ENCODE peak calls at places on chromosomes 5 and 9, in ten cellular contexts. R is DND-41; T is GM23338; H is thoracic aorta; E is mammary epithelial cell; V is small intestine; Z is effector memory CD4-positive, alpha-beta T cell; U is A549; F is heart right ventricle; G is suprapubic skin. A is an unnamed sample.

GRCh38 chr9:16824545-16825041 is 45.9 kb downstream of the BNC2 start:
- DNase-seq in R (no peak), T (peak; percentile 48), H (no peak), E (peak; percentile 77), V (no peak), Z (no peak), U (peak; percentile 51), F (no peak), G (no peak), A (peak; percentile 55)

GRCh38 chr9:133934512-133935221 is 57.5 kb downstream of the VAV2 start:
- DNase-seq in R (no peak), T (no peak), H (no peak), E (no peak), V (no peak), Z (no peak), U (no peak), F (peak; percentile 35), G (no peak), A (peak; percentile 80)

GRCh38 chr9:68507098-68507795 is 33.4 kb downstream of the TMEM252 start:
- DNase-seq in R (no peak), T (peak; percentile 32), H (no peak), E (peak; percentile 6), V (peak; percentile 29), Z (no peak), U (peak; percentile 17), F (no peak), G (no peak), A (no peak)

GRCh38 chr5:22889714-22890113 is 36.6 kb upstream of the CDH12 start:
- DNase-seq in R (no peak), T (peak; percentile 12), H (no peak), E (no peak), V (no peak), Z (no peak), U (no peak), F (no peak), G (no peak), A (peak; percentile 47)

GRCh38 chr9:106859957-106860715 is 2.8 kb upstream of the ZNF462 start:
- DNase-seq in R (no peak), T (peak; percentile 90), H (no peak), E (peak; percentile 79), V (peak; percentile 43), Z (no peak), U (peak; percentile 48), F (peak; percentile 31), G (peak; percentile 84), A (peak; percentile 43)

GRCh38 chr9:74771672-74772071 is 116.0 kb downstream of the TRPM6 start:
- DNase-seq in R (no peak), T (no peak), H (no peak), E (no peak), V (no peak), Z (no peak), U (no peak), F (no peak), G (no peak), A (no peak)

GRCh38 chr9:4865685-4866084 is 72.9 kb downstream of the RCL1 start:
- DNase-seq in R (no peak), T (no peak), H (no peak), E (no peak), V (no peak), Z (no peak), U (no peak), F (no peak), G (no peak), A (no peak)

GRCh38 chr9:124818431-124819281 is 34.6 kb upstream of the WDR38 start:
- DNase-seq in R (peak; percentile 72), T (peak; percentile 75), H (no peak), E (peak; percentile 96), V (peak; percentile 59), Z (no peak), U (peak; percentile 67), F (no peak), G (no peak), A (no peak)

GRCh38 chr5:116970318-116970717 is 395.7 kb upstream of the SEMA6A start:
- DNase-seq in R (no peak), T (no peak), H (no peak), E (no peak), V (no peak), Z (no peak), U (no peak), F (no peak), G (no peak), A (no peak)

GRCh38 chr5:110017854-110018253 is 328.1 kb downstream of the MAN2A1 start:
- DNase-seq in R (no peak), T (no peak), H (no peak), E (no peak), V (no peak), Z (no peak), U (no peak), F (no peak), G (no peak), A (no peak)

GRCh38 chr5:110018509-110018908 is 328.8 kb downstream of the MAN2A1 start:
- DNase-seq in R (no peak), T (no peak), H (no peak), E (no peak), V (no peak), Z (no peak), U (no peak), F (no peak), G (no peak), A (no peak)

GRCh38 chr5:110019119-110019518 is 329.4 kb downstream of the MAN2A1 start:
- DNase-seq in R (no peak), T (no peak), H (no peak), E (no peak), V (no peak), Z (no peak), U (no peak), F (no peak), G (no peak), A (no peak)

GRCh38 chr5:110019780-110020179 is 330.1 kb downstream of the MAN2A1 start:
- DNase-seq in R (no peak), T (no peak), H (no peak), E (no peak), V (no peak), Z (no peak), U (no peak), F (no peak), G (no peak), A (no peak)

DNA sequence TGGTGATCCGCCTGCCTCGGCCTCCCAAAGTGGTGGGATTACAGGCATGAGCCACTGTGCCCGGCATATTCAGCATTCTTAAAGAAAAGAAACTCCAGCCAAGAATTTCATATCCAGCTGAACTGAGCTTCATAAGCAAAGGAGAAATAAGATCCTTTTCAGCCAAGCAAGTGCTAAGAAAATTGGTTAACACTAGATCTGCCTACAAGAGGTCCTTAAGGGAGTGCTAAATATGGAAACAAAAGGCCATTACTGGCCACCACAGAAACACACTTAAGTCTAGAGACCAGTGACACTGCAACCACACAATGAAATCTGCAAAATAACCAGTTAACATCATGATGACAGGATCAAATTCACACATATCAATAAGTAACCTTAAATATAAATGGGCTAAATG is 331.5 kb downstream of the MAN2A1 start:
- DNase-seq in R (no peak), T (no peak), H (no peak), E (no peak), V (no peak), Z (no peak), U (no peak), F (no peak), G (no peak), A (no peak)
- H3K4me1 ChIP-seq in R (no peaks in the 10 kb centered on the region), T (no peaks in the 10 kb centered on the region), H (no peaks in the 10 kb centered on the region), E (no peaks in the 10 kb centered on the region), V (no peaks in the 10 kb centered on the region), Z (no peaks in the 10 kb centered on the region), U (no peaks in the 10 kb centered on the region), F (no peaks in the 10 kb centered on the region), G (no peaks in the 10 kb centered on the region), A (no peaks in the 10 kb centered on the region)

GRCh38 chr9:1298027-1298426 is 247.9 kb downstream of the DMRT2 start:
- DNase-seq in R (no peak), T (no peak), H (no peak), E (no peak), V (no peak), Z (no peak), U (no peak), F (no peak), G (no peak), A (no peak)

GRCh38 chr9:1294641-1295040 is 244.5 kb downstream of the DMRT2 start:
- DNase-seq in R (no peak), T (no peak), H (no peak), E (no peak), V (no peak), Z (no peak), U (no peak), F (no peak), G (no peak), A (no peak)

GRCh38 chr9:1296331-1296730 is 246.2 kb downstream of the DMRT2 start:
- DNase-seq in R (no peak), T (no peak), H (no peak), E (peak; percentile 14), V (no peak), Z (no peak), U (no peak), F (no peak), G (no peak), A (no peak)
- H3K4me1 ChIP-seq in R (no peaks in the 10 kb centered on the region), T (no peaks in the 10 kb centered on the region), H (no peaks in the 10 kb centered on the region), E (no peaks in the 10 kb centered on the region), V (no peaks in the 10 kb centered on the region), Z (no peaks in the 10 kb centered on the region), U (no peaks in the 10 kb centered on the region), F (no peaks in the 10 kb centered on the region), G (no peaks in the 10 kb centered on the region), A (no peaks in the 10 kb centered on the region)

GRCh38 chr5:151670074-151670686 is 16.5 kb downstream of the SPARC start:
- DNase-seq in R (no peak), T (no peak), H (no peak), E (no peak), V (peak; percentile 42), Z (no peak), U (no peak), F (no peak), G (no peak), A (peak; percentile 45)

GRCh38 chr5:151671979-151672378 is 14.7 kb downstream of the SPARC start:
- DNase-seq in R (no peak), T (no peak), H (no peak), E (peak; percentile 59), V (no peak), Z (no peak), U (no peak), F (peak; percentile 64), G (no peak), A (no peak)

GRCh38 chr5:151673421-151673820 is 13.3 kb downstream of the SPARC start:
- DNase-seq in R (no peak), T (no peak), H (no peak), E (no peak), V (no peak), Z (no peak), U (no peak), F (no peak), G (no peak), A (no peak)

GRCh38 chr5:151667083-151667482 is 19.6 kb downstream of the SPARC start:
- DNase-seq in R (no peak), T (no peak), H (no peak), E (no peak), V (no peak), Z (no peak), U (no peak), F (no peak), G (no peak), A (peak; percentile 5)

GRCh38 chr5:151670953-151671636 is 15.6 kb downstream of the SPARC start:
- DNase-seq in R (no peak), T (no peak), H (peak; percentile 66), E (peak; percentile 66), V (no peak), Z (no peak), U (no peak), F (no peak), G (no peak), A (no peak)
- H3K4me1 ChIP-seq in R (no peaks in the 10 kb centered on the region), T (peaks cover 16% of the 10 kb centered on the region), H (peaks cover 100% of the 10 kb centered on the region), E (peaks cover 31% of the 10 kb centered on the region), V (no peaks in the 10 kb centered on the region), Z (no peaks in the 10 kb centered on the region), U (peaks cover 25% of the 10 kb centered on the region), F (peaks cover 90% of the 10 kb centered on the region), G (peaks cover 70% of the 10 kb centered on the region), A (peaks cover 81% of the 10 kb centered on the region)

GRCh38 chr9:126532489-126532888 is 81.2 kb upstream of the LMX1B start:
- DNase-seq in R (no peak), T (no peak), H (no peak), E (no peak), V (no peak), Z (no peak), U (no peak), F (no peak), G (no peak), A (no peak)
- H3K4me1 ChIP-seq in R (no peaks in the 10 kb centered on the region), T (peaks cover 57% of the 10 kb centered on the region), H (no peaks in the 10 kb centered on the region), E (no peaks in the 10 kb centered on the region), V (no peaks in the 10 kb centered on the region), Z (no peaks in the 10 kb centered on the region), U (no peaks in the 10 kb centered on the region), F (no peaks in the 10 kb centered on the region), G (peaks cover 4% of the 10 kb centered on the region), A (peaks cover 2% of the 10 kb centered on the region)